ENCODE peak calls at places on chromosomes 12 and 14, in five cellular contexts. One of them, this sample, is unnamed.

GRCh38 chr12:99529966-99530365 is 117.6 kb upstream of the GARIN6 start:
- DNase-seq in activated T-cell treated with anti-CD3 and anti-CD28 coated beads for 4 hours: no peak
- DNase-seq in HS-27A: no peak
- DNase-seq in stimulated activated CD4-positive, alpha-beta T cell treated with anti-CD3 and anti-CD28 coated beads, Interleukin-15, amount 100 ng/mL, for 1 hour: no peak
- DNase-seq in posterior cingulate gyrus: no peak
- DNase-seq in this sample: no peak

GRCh38 chr14:105375635-105376057 is 22.7 kb upstream of the TEX22 start:
- DNase-seq in activated T-cell treated with anti-CD3 and anti-CD28 coated beads for 4 hours: no peak
- DNase-seq in HS-27A: no peak
- DNase-seq in stimulated activated CD4-positive, alpha-beta T cell treated with anti-CD3 and anti-CD28 coated beads, Interleukin-15, amount 100 ng/mL, for 1 hour: no peak
- DNase-seq in posterior cingulate gyrus: no peak
- DNase-seq in this sample: no peak

GRCh38 chr12:1204581-1205121 is 213.6 kb downstream of the ERC1 start:
- DNase-seq in activated T-cell treated with anti-CD3 and anti-CD28 coated beads for 4 hours: no peak
- DNase-seq in HS-27A: no peak
- DNase-seq in stimulated activated CD4-positive, alpha-beta T cell treated with anti-CD3 and anti-CD28 coated beads, Interleukin-15, amount 100 ng/mL, for 1 hour: no peak
- DNase-seq in posterior cingulate gyrus: no peak
- DNase-seq in this sample: no peak

GRCh38 chr12:77816196-77816595 is 14.5 kb upstream of the NAV3 start:
- DNase-seq in activated T-cell treated with anti-CD3 and anti-CD28 coated beads for 4 hours: no peak
- DNase-seq in HS-27A: no peak
- DNase-seq in stimulated activated CD4-positive, alpha-beta T cell treated with anti-CD3 and anti-CD28 coated beads, Interleukin-15, amount 100 ng/mL, for 1 hour: no peak
- DNase-seq in posterior cingulate gyrus: no peak
- DNase-seq in this sample: peak; percentile 29

GRCh38 chr12:10226740-10227139 is 14.1 kb downstream of the GABARAPL1 start:
- DNase-seq in activated T-cell treated with anti-CD3 and anti-CD28 coated beads for 4 hours: no peak
- DNase-seq in HS-27A: no peak
- DNase-seq in stimulated activated CD4-positive, alpha-beta T cell treated with anti-CD3 and anti-CD28 coated beads, Interleukin-15, amount 100 ng/mL, for 1 hour: no peak
- DNase-seq in posterior cingulate gyrus: no peak
- DNase-seq in this sample: no peak

GRCh38 chr12:6701078-6701768 is 608 bp upstream of the PIANP start:
- DNase-seq in activated T-cell treated with anti-CD3 and anti-CD28 coated beads for 4 hours: no peak
- DNase-seq in HS-27A: no peak
- DNase-seq in stimulated activated CD4-positive, alpha-beta T cell treated with anti-CD3 and anti-CD28 coated beads, Interleukin-15, amount 100 ng/mL, for 1 hour: no peak
- DNase-seq in posterior cingulate gyrus: no peak
- DNase-seq in this sample: no peak

GRCh38 chr14:35897616-35898111 is 71.5 kb downstream of the BRMS1L start:
- DNase-seq in activated T-cell treated with anti-CD3 and anti-CD28 coated beads for 4 hours: no peak
- DNase-seq in HS-27A: no peak
- DNase-seq in stimulated activated CD4-positive, alpha-beta T cell treated with anti-CD3 and anti-CD28 coated beads, Interleukin-15, amount 100 ng/mL, for 1 hour: no peak
- DNase-seq in posterior cingulate gyrus: peak; percentile 62
- DNase-seq in this sample: peak; percentile 94

GRCh38 chr14:23725980-23726746 is 90.0 kb downstream of the DHRS2 start:
- DNase-seq in activated T-cell treated with anti-CD3 and anti-CD28 coated beads for 4 hours: no peak
- DNase-seq in HS-27A: no peak
- DNase-seq in stimulated activated CD4-positive, alpha-beta T cell treated with anti-CD3 and anti-CD28 coated beads, Interleukin-15, amount 100 ng/mL, for 1 hour: no peak
- DNase-seq in posterior cingulate gyrus: no peak
- DNase-seq in this sample: no peak

GRCh38 chr12:11822071-11822818 is 172.8 kb downstream of the ETV6 start:
- DNase-seq in activated T-cell treated with anti-CD3 and anti-CD28 coated beads for 4 hours: peak; percentile 43
- DNase-seq in HS-27A: no peak
- DNase-seq in stimulated activated CD4-positive, alpha-beta T cell treated with anti-CD3 and anti-CD28 coated beads, Interleukin-15, amount 100 ng/mL, for 1 hour: no peak
- DNase-seq in posterior cingulate gyrus: no peak
- DNase-seq in this sample: no peak